ENCODE peak calls at places on chromosomes 1 and 21, in six cellular contexts. U is GM04503, K is MV-4-11, V is fibroblast of the aortic adventitia, Z is OCI-M1, M is ELR. R is an unnamed sample.

GRCh38 chr21:39029086-39029772 is 154.0 kb downstream of the PSMG1 start:
- DNase-seq in U (no peak), K (no peak), V (peak), Z (no peak), M (no peak), R (no peak)

GRCh38 chr1:174775621-174776020 is 224.1 kb upstream of the CACYBP start:
- DNase-seq in U (peak), K (no peak), V (no peak), Z (no peak), M (no peak), R (no peak)

GRCh38 chr1:29682171-29682917 is 446.0 kb downstream of the PTPRU start:
- DNase-seq in U (no peak), K (no peak), V (no peak), Z (no peak), M (no peak), R (no peak)

GRCh38 chr1:215106067-215106466 is 23.5 kb downstream of the KCNK2 start:
- DNase-seq in U (no peak), K (no peak), V (no peak), Z (no peak), M (no peak), R (no peak)

GRCh38 chr1:203158967-203159665 is 16.5 kb downstream of the MYBPH start:
- DNase-seq in U (no peak), K (no peak), V (no peak), Z (no peak), M (no peak), R (no peak)

GRCh38 chr1:29213055-29213454 is 17.7 kb downstream of the MECR start:
- DNase-seq in U (no peak), K (no peak), V (no peak), Z (no peak), M (no peak), R (no peak)

GRCh38 chr1:30724175-30724574 is 790 bp upstream of the MATN1 start:
- DNase-seq in U (no peak), K (no peak), V (no peak), Z (peak), M (peak), R (no peak)

GRCh38 chr1:38141483-38141882 is 94.9 kb upstream of the POU3F1 start:
- DNase-seq in U (no peak), K (no peak), V (no peak), Z (no peak), M (no peak), R (no peak)

GRCh38 chr1:216140650-216141547 is 282.3 kb downstream of the USH2A start:
- DNase-seq in U (peak), K (no peak), V (peak), Z (no peak), M (no peak), R (no peak)

GRCh38 chr1:26541816-26542711 is 12.5 kb downstream of the RPS6KA1 start:
- DNase-seq in U (no peak), K (peak), V (peak), Z (peak), M (peak), R (no peak)

GRCh38 chr21:38806153-38806941 is 618 bp downstream of the ETS2 start:
- DNase-seq in U (no peak), K (no peak), V (no peak), Z (peak), M (peak), R (no peak)

GRCh38 chr1:44294588-44295007 is 60.5 kb downstream of the ERI3 start:
- DNase-seq in U (peak), K (no peak), V (peak), Z (peak), M (peak), R (no peak)

R was measured in cortex of kidney.